ENCODE peak calls at places on chromosomes 3 and 15, in eight cellular contexts. One of them, this sample, is unnamed.

GRCh38 chr15:45855210-45855906 is 220.5 kb downstream of the SQOR start:
- DNase-seq in uterus: no peak
- DNase-seq in sigmoid colon: no peak
- DNase-seq in SK-N-SH: no peak
- DNase-seq in ovary: no peak
- DNase-seq in lung: peak; percentile 44
- DNase-seq in mammary epithelial cell: peak; percentile 20
- DNase-seq in psoas muscle: no peak
- DNase-seq in this sample: no peak

GRCh38 chr3:4079354-4080180 is 223.6 kb upstream of the SETMAR start:
- DNase-seq in uterus: no peak
- DNase-seq in sigmoid colon: no peak
- DNase-seq in SK-N-SH: no peak
- DNase-seq in ovary: no peak
- DNase-seq in lung: no peak
- DNase-seq in mammary epithelial cell: no peak
- DNase-seq in psoas muscle: no peak
- DNase-seq in this sample: no peak

GRCh38 chr15:90594297-90594696 is 64.6 kb downstream of the CRTC3 start:
- DNase-seq in uterus: peak; percentile 65
- DNase-seq in sigmoid colon: peak; percentile 89
- DNase-seq in SK-N-SH: no peak
- DNase-seq in ovary: peak; percentile 57
- DNase-seq in lung: peak; percentile 91
- DNase-seq in mammary epithelial cell: no peak
- DNase-seq in psoas muscle: peak; percentile 65
- DNase-seq in this sample: peak; percentile 71

GRCh38 chr3:115673860-115674259 is 50.5 kb downstream of the GAP43 start:
- DNase-seq in uterus: no peak
- DNase-seq in sigmoid colon: no peak
- DNase-seq in SK-N-SH: no peak
- DNase-seq in ovary: no peak
- DNase-seq in lung: no peak
- DNase-seq in mammary epithelial cell: no peak
- DNase-seq in psoas muscle: no peak
- DNase-seq in this sample: no peak

GRCh38 chr15:88246666-88247446 is 9.7 kb downstream of the NTRK3 start:
- DNase-seq in uterus: peak; percentile 74
- DNase-seq in sigmoid colon: peak; percentile 85
- DNase-seq in SK-N-SH: peak; percentile 89
- DNase-seq in ovary: peak; percentile 70
- DNase-seq in lung: peak; percentile 77
- DNase-seq in mammary epithelial cell: peak; percentile 52
- DNase-seq in psoas muscle: peak; percentile 78
- DNase-seq in this sample: peak; percentile 88

GRCh38 chr3:173865900-173866498 is 468.5 kb downstream of the NLGN1 start:
- DNase-seq in uterus: no peak
- DNase-seq in sigmoid colon: no peak
- DNase-seq in SK-N-SH: no peak
- DNase-seq in ovary: no peak
- DNase-seq in lung: no peak
- DNase-seq in mammary epithelial cell: no peak
- DNase-seq in psoas muscle: no peak
- DNase-seq in this sample: no peak

GRCh38 chr3:109687626-109688025 is 350.3 kb upstream of the DPPA4 start:
- DNase-seq in uterus: no peak
- DNase-seq in sigmoid colon: no peak
- DNase-seq in SK-N-SH: no peak
- DNase-seq in ovary: no peak
- DNase-seq in lung: no peak
- DNase-seq in mammary epithelial cell: no peak
- DNase-seq in psoas muscle: no peak
- DNase-seq in this sample: no peak

GRCh38 chr3:59081071-59081470 is 31.2 kb upstream of the CFAP20DC start:
- DNase-seq in uterus: no peak
- DNase-seq in sigmoid colon: no peak
- DNase-seq in SK-N-SH: no peak
- DNase-seq in ovary: no peak
- DNase-seq in lung: no peak
- DNase-seq in mammary epithelial cell: peak; percentile 39
- DNase-seq in psoas muscle: no peak
- DNase-seq in this sample: no peak

GRCh38 chr15:100120111-100120510 is 221.7 kb downstream of the ADAMTS17 start:
- DNase-seq in uterus: no peak
- DNase-seq in sigmoid colon: no peak
- DNase-seq in SK-N-SH: no peak
- DNase-seq in ovary: no peak
- DNase-seq in lung: no peak
- DNase-seq in mammary epithelial cell: no peak
- DNase-seq in psoas muscle: no peak
- DNase-seq in this sample: no peak

GRCh38 chr3:15051531-15051930 is 13.6 kb downstream of the MRPS25 start:
- DNase-seq in uterus: no peak
- DNase-seq in sigmoid colon: no peak
- DNase-seq in SK-N-SH: peak; percentile 75
- DNase-seq in ovary: no peak
- DNase-seq in lung: peak; percentile 41
- DNase-seq in mammary epithelial cell: peak; percentile 34
- DNase-seq in psoas muscle: no peak
- DNase-seq in this sample: peak; percentile 64

GRCh38 chr15:98978153-98978552 is 29.4 kb downstream of the PGPEP1L start:
- DNase-seq in uterus: no peak
- DNase-seq in sigmoid colon: no peak
- DNase-seq in SK-N-SH: no peak
- DNase-seq in ovary: no peak
- DNase-seq in lung: no peak
- DNase-seq in mammary epithelial cell: peak; percentile 31
- DNase-seq in psoas muscle: no peak
- DNase-seq in this sample: no peak

GRCh38 chr15:47711654-47712053 is 5.7 kb upstream of the SEMA6D start:
- DNase-seq in uterus: no peak
- DNase-seq in sigmoid colon: no peak
- DNase-seq in SK-N-SH: peak; percentile 38
- DNase-seq in ovary: no peak
- DNase-seq in lung: no peak
- DNase-seq in mammary epithelial cell: peak; percentile 5
- DNase-seq in psoas muscle: no peak
- DNase-seq in this sample: no peak

GRCh38 chr3:188947983-188948657 is 223.7 kb upstream of the TPRG1 start:
- DNase-seq in uterus: peak; percentile 99
- DNase-seq in sigmoid colon: peak; percentile 99
- DNase-seq in SK-N-SH: peak; percentile 85
- DNase-seq in ovary: peak; percentile 99
- DNase-seq in lung: peak; percentile 95
- DNase-seq in mammary epithelial cell: peak; percentile 79
- DNase-seq in psoas muscle: peak; percentile 93
- DNase-seq in this sample: peak; percentile 98

GRCh38 chr15:33242165-33242564 is 47.7 kb upstream of the FMN1 start:
- DNase-seq in uterus: no peak
- DNase-seq in sigmoid colon: no peak
- DNase-seq in SK-N-SH: peak; percentile 7
- DNase-seq in ovary: no peak
- DNase-seq in lung: no peak
- DNase-seq in mammary epithelial cell: peak; percentile 98
- DNase-seq in psoas muscle: no peak
- DNase-seq in this sample: no peak

GRCh38 chr15:49495993-49496747 is 73.1 kb downstream of the FGF7 start:
- DNase-seq in uterus: no peak
- DNase-seq in sigmoid colon: no peak
- DNase-seq in SK-N-SH: no peak
- DNase-seq in ovary: no peak
- DNase-seq in lung: no peak
- DNase-seq in mammary epithelial cell: no peak
- DNase-seq in psoas muscle: no peak
- DNase-seq in this sample: no peak

GRCh38 chr3:88150771-88151170 is 1.0 kb downstream of the C3orf38 start:
- DNase-seq in uterus: no peak
- DNase-seq in sigmoid colon: no peak
- DNase-seq in SK-N-SH: no peak
- DNase-seq in ovary: no peak
- DNase-seq in lung: no peak
- DNase-seq in mammary epithelial cell: no peak
- DNase-seq in psoas muscle: no peak
- DNase-seq in this sample: no peak

GRCh38 chr3:114716916-114717315 is 423.1 kb downstream of the TIGIT start:
- DNase-seq in uterus: no peak
- DNase-seq in sigmoid colon: no peak
- DNase-seq in SK-N-SH: no peak
- DNase-seq in ovary: no peak
- DNase-seq in lung: no peak
- DNase-seq in mammary epithelial cell: no peak
- DNase-seq in psoas muscle: no peak
- DNase-seq in this sample: no peak

GRCh38 chr15:64740361-64741170 is 34.8 kb downstream of the RBPMS2 start:
- DNase-seq in uterus: peak; percentile 92
- DNase-seq in sigmoid colon: peak; percentile 98
- DNase-seq in SK-N-SH: peak; percentile 42
- DNase-seq in ovary: peak; percentile 84
- DNase-seq in lung: peak; percentile 62
- DNase-seq in mammary epithelial cell: peak; percentile 50
- DNase-seq in psoas muscle: peak; percentile 31
- DNase-seq in this sample: peak; percentile 80

DNA sequence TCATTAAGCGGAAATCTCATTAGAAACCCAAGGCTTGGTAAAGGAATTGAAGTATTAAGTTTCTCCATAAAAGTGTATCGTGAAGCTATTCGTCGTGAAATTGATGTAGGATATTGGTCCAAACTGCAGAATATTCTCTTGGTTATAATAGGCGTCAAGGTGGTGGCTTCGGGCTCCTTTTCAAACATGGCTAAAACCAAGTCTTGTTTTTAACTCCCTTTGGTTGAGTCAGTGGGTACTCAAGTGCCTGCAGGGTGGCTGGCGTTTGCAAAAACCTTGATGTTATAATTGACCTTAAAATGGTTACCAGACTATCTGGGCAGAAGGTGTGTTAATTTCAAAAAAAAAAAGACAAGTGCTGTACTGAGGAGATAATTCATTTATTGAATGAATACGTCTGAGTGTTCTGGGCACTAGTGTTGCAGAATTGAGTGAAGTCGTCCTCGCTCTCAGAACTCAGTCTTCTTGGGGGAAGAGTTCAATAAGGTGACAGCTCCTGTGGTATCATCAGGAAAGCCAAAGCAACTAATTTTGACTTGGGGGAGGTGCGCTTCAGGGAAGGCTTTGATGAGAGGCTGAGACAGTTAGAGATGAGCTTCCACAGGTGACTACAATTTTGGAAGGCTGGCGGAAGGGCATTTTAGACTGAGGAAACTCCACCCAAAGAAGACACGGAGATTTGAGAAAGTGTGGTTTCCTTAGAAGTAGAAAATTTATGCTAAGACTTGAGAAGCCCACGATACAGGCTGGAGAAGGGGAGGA is 1.6 kb downstream of the UBE2Q2 start:
- DNase-seq in uterus: no peak
- DNase-seq in sigmoid colon: no peak
- DNase-seq in SK-N-SH: no peak
- DNase-seq in ovary: no peak
- DNase-seq in lung: no peak
- DNase-seq in mammary epithelial cell: no peak
- DNase-seq in psoas muscle: no peak
- DNase-seq in this sample: no peak
- H3K27ac ChIP-seq in uterus: peak overlapping the region; percentile 85
- H3K27ac ChIP-seq in sigmoid colon: peak overlapping the region; percentile 97
- H3K27ac ChIP-seq in SK-N-SH: no peak overlapping the region
- H3K27ac ChIP-seq in ovary: no peak overlapping the region
- H3K27ac ChIP-seq in lung: no peak overlapping the region
- H3K27ac ChIP-seq in mammary epithelial cell: peak overlapping the region; percentile 71
- H3K27ac ChIP-seq in psoas muscle: peak overlapping the region; percentile 82
- H3K27ac ChIP-seq in this sample: no peak overlapping the region

GRCh38 chr3:11195721-11196332 is 41.5 kb downstream of the HRH1 start:
- DNase-seq in uterus: no peak
- DNase-seq in sigmoid colon: no peak
- DNase-seq in SK-N-SH: no peak
- DNase-seq in ovary: no peak
- DNase-seq in lung: no peak
- DNase-seq in mammary epithelial cell: peak; percentile 31
- DNase-seq in psoas muscle: no peak
- DNase-seq in this sample: no peak
- TF ChIP-seq CTCF in uterus: no peak
- TF ChIP-seq CTCF in sigmoid colon: no peak
- TF ChIP-seq CTCF in SK-N-SH: no peak
- TF ChIP-seq CTCF in ovary: no peak
- TF ChIP-seq CTCF in lung: no peak
- TF ChIP-seq CTCF in mammary epithelial cell: no peak
- TF ChIP-seq CTCF in psoas muscle: no peak
- TF ChIP-seq CTCF in this sample: no peak

GRCh38 chr3:120682095-120682681 is at the start of gene HGD:
- DNase-seq in uterus: no peak
- DNase-seq in sigmoid colon: no peak
- DNase-seq in SK-N-SH: no peak
- DNase-seq in ovary: no peak
- DNase-seq in lung: no peak
- DNase-seq in mammary epithelial cell: no peak
- DNase-seq in psoas muscle: no peak
- DNase-seq in this sample: no peak
- H3K27ac ChIP-seq in uterus: no peak within 1 kb of the TSS
- H3K27ac ChIP-seq in sigmoid colon: peak within 1 kb of the TSS; percentile 17
- H3K27ac ChIP-seq in SK-N-SH: peak within 1 kb of the TSS; percentile 16
- H3K27ac ChIP-seq in ovary: no peak within 1 kb of the TSS
- H3K27ac ChIP-seq in lung: peak within 1 kb of the TSS; percentile 56
- H3K27ac ChIP-seq in mammary epithelial cell: no peak within 1 kb of the TSS
- H3K27ac ChIP-seq in psoas muscle: no peak within 1 kb of the TSS
- H3K27ac ChIP-seq in this sample: no peak within 1 kb of the TSS

GRCh38 chr3:195226900-195227447 is 44.0 kb downstream of the XXYLT1 start:
- DNase-seq in uterus: peak; percentile 15
- DNase-seq in sigmoid colon: peak; percentile 49
- DNase-seq in SK-N-SH: no peak
- DNase-seq in ovary: peak; percentile 14
- DNase-seq in lung: no peak
- DNase-seq in mammary epithelial cell: no peak
- DNase-seq in psoas muscle: no peak
- DNase-seq in this sample: no peak
- TF ChIP-seq CTCF in uterus: no peak
- TF ChIP-seq CTCF in sigmoid colon: no peak
- TF ChIP-seq CTCF in SK-N-SH: peak; percentile 38
- TF ChIP-seq CTCF in ovary: no peak
- TF ChIP-seq CTCF in lung: peak; percentile 1
- TF ChIP-seq CTCF in mammary epithelial cell: no peak
- TF ChIP-seq CTCF in psoas muscle: no peak
- TF ChIP-seq CTCF in this sample: no peak

This sample was measured in testis.